ENCODE peak calls at places on chromosomes 16 and 17, in five cellular contexts. R, D, X, Y and T are unnamed samples.

GRCh38 chr17:8332688-8333087 is 7.0 kb upstream of the ODF4 start:
- DNase-seq in R (no peak), D (no peak), X (no peak), Y (no peak), T (no peak)

GRCh38 chr16:19649980-19650379 is 68.0 kb downstream of the KNOP1 start:
- DNase-seq in R (no peak), D (no peak), X (no peak), Y (no peak), T (no peak)

GRCh38 chr16:82874672-82875071 is 247.9 kb downstream of the CDH13 start:
- DNase-seq in R (no peak), D (no peak), X (no peak), Y (no peak), T (no peak)

GRCh38 chr17:57553991-57554825 is 190.9 kb downstream of the CCDC182 start:
- DNase-seq in R (no peak), D (no peak), X (peak), Y (no peak), T (peak)

GRCh38 chr16:17552351-17552750 is 81.6 kb upstream of the XYLT1 start:
- DNase-seq in R (no peak), D (no peak), X (no peak), Y (no peak), T (no peak)

GRCh38 chr17:41540921-41541625 is 13.0 kb upstream of the KRT19 start:
- DNase-seq in R (no peak), D (no peak), X (peak), Y (no peak), T (no peak)

GRCh38 chr17:17503566-17504130 is 7.5 kb upstream of the RASD1 start:
- DNase-seq in R (peak), D (peak), X (no peak), Y (peak), T (peak)

GRCh38 chr16:24975428-24975889 is 39.7 kb downstream of the ARHGAP17 start:
- DNase-seq in R (peak), D (no peak), X (peak), Y (no peak), T (no peak)

GRCh38 chr17:74923538-74924249 is 379 bp upstream of the OTOP2 start:
- DNase-seq in R (peak), D (peak), X (peak), Y (peak), T (peak)

GRCh38 chr16:25367773-25368172 is 110.1 kb upstream of the ZKSCAN2 start:
- DNase-seq in R (no peak), D (no peak), X (no peak), Y (no peak), T (no peak)

GRCh38 chr17:57879437-57880085 is 29.7 kb upstream of the MRPS23 start:
- DNase-seq in R (no peak), D (no peak), X (no peak), Y (no peak), T (no peak)

GRCh38 chr17:70365098-70365583 is 195.8 kb downstream of the KCNJ2 start:
- DNase-seq in R (peak), D (no peak), X (peak), Y (no peak), T (peak)

GRCh38 chr17:178292-179065 is 3.0 kb downstream of the DOC2B start:
- DNase-seq in R (no peak), D (peak), X (no peak), Y (peak), T (no peak)

GRCh38 chr16:12178251-12178990 is 201.9 kb downstream of the SNX29 start:
- DNase-seq in R (peak), D (no peak), X (peak), Y (no peak), T (peak)

GRCh38 chr17:77499699-77500435 is 359.1 kb downstream of the SEC14L1 start:
- DNase-seq in R (no peak), D (no peak), X (no peak), Y (peak), T (no peak)

GRCh38 chr16:68658258-68658973 is 13.3 kb downstream of the CDH3 start:
- DNase-seq in R (peak), D (no peak), X (peak), Y (no peak), T (peak)

GRCh38 chr17:2975469-2975958 is 87.9 kb downstream of the OR1D5 start:
- DNase-seq in R (peak), D (no peak), X (no peak), Y (no peak), T (no peak)

GRCh38 chr17:28392491-28392890 is 13.5 kb downstream of the SLC46A1 start:
- DNase-seq in R (peak), D (no peak), X (no peak), Y (no peak), T (no peak)

DNA sequence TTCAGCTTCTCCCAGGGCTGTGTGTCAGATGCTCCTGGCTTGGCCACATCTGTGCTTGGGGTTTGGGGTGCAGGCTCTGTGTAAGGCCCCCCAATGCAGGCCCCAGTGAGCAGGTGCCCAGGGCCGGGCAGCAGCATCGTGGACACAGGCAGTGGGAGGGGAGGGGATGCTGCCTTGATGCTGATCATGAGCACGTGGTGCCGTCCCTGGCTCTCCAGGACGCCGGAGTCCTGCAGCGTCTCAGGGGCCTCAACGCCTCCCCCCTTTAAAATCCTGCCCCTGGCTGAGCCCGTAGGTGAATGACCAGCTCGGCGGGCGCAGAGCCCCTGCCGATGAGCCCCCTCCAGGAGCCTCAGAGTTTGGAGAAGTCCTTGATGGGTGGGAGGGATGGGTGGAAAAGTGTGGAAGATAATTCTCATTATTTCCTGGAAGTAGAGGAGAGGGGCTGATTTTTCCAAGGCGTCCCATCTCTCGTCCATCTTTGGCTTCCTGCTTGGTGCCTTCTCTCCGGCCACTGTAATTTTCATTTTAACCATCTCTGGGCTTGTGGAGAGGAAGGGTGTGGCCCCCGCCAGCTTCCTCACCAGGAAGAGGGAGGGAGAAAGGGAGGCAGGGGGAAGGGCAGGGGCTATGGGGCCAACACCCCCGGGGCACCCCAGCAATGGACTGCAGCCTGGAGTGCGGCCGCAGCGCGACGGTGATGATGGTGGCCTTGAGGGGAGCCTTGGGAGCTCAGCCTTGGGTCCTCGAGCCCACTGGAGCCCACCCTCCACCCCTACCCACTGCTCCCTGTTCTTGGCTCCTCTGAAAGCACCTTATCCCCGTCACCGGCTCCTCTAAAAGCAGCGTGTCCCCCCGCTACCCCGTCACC is 9.3 kb downstream of the METRNL start:
- DNase-seq in R (no peak), D (no peak), X (no peak), Y (no peak), T (no peak)
- TF ChIP-seq CTCF in R (no peak), D (no peak), X (no peak), Y (no peak), T (no peak)

GRCh38 chr17:48483471-48484131 is 47.2 kb downstream of the HOXB1 start:
- DNase-seq in R (peak), D (no peak), X (peak), Y (no peak), T (peak)
- H3K4me3 ChIP-seq in R (no peak), D (no peak), X (no peak), Y (no peak), T (no peak)

DNA sequence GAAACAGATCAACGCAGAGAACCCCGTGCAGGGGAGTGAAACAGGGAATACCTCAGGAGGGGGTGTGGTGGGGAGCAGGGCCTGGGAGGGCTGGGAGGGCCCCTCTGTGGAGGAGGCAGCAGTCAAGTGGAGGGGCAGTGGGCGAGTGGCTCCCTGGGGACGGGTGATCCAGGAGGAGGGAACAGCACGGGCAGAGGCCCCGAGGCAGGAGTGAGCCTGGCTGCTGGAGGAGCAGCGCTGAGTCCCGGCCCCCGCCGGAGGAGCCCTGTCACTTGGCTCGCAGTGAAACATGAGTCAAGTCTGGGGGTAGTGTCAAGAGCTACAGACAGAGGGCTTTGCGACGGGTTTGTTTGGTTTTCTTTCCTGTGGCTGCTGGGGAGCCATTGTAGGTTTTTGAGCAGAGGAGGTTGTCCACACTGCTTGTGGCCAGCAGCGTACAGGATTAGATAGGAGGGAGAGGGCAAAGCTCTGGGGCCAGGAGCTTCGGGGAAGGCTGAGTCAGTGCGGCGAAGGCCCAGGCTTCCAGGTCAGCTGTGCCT is 115.7 kb upstream of the CIBAR2 start:
- DNase-seq in R (peak), D (no peak), X (peak), Y (no peak), T (peak)
- TF ChIP-seq CTCF in R (peak), D (no peak), X (peak), Y (no peak), T (peak)

GRCh38 chr16:2206780-2207433 is 1.7 kb downstream of the MLST8 start:
- DNase-seq in R (no peak), D (no peak), X (no peak), Y (no peak), T (no peak)

GRCh38 chr16:2205104-2205966 is at the start of gene MLST8:
- DNase-seq in R (peak), D (peak), X (peak), Y (peak), T (peak)

GRCh38 chr16:2206420-2206779 is 1.1 kb downstream of the MLST8 start:
- DNase-seq in R (no peak), D (no peak), X (no peak), Y (no peak), T (no peak)

GRCh38 chr16:2204727-2205103 is 539 bp upstream of the MLST8 start:
- DNase-seq in R (no peak), D (no peak), X (no peak), Y (no peak), T (no peak)

DNA sequence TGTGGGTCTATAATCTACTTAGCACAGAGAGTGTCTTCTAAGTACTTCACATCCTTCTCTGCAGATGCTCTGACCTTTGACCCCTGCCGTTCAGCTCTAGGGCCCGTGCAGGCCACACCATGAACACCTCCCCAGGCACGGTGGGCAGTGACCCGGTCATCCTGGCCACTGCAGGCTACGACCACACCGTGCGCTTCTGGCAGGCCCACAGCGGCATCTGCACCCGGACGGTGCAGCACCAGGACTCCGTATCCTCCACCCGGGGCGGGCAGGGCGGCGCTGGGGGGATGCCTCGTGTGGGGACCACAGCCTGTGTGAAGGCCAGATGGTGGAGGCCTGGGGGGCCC is 686 bp downstream of the MLST8 start:
- DNase-seq in R (no peak), D (no peak), X (no peak), Y (no peak), T (no peak)
- H3K4me3 ChIP-seq in R (peak), D (peak), X (peak), Y (peak), T (peak)

GRCh38 chr17:33322063-33322462 is 29.0 kb upstream of the ASIC2 start:
- DNase-seq in R (no peak), D (no peak), X (no peak), Y (no peak), T (no peak)

GRCh38 chr17:33316733-33317132 is 23.6 kb upstream of the ASIC2 start:
- DNase-seq in R (no peak), D (no peak), X (no peak), Y (no peak), T (no peak)

DNA sequence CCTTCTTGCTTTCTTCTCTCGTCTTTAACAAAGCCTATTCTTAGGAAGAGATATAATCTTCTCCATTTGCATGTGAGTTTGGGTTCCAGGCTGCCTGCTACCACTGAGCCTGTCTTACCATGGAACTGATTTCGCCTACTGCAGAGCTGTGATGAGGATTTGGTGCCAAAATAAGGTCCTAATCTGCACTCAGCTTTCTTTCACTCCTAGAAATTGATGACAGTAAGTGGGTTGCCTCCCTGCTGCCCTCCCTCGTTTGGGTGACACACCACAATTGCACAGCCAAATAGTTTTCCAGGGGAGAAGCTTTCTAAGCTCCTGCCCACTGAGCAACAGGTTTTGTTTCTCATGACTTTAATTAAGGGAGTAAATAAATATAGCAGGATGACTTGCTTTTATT is 25.1 kb upstream of the ASIC2 start:
- DNase-seq in R (no peak), D (no peak), X (no peak), Y (no peak), T (no peak)
- TF ChIP-seq CTCF in R (no peak), D (no peak), X (no peak), Y (no peak), T (no peak)

GRCh38 chr16:67546761-67547422 is 15.4 kb upstream of the CTCF start:
- DNase-seq in R (peak), D (peak), X (peak), Y (peak), T (peak)
- H3K4me3 ChIP-seq in R (no peak), D (no peak), X (no peak), Y (peak), T (no peak)